ENCODE peak calls at places on chromosome 20, in five cellular contexts. S is BJ, N is WERI-Rb-1, R is kidney, Q is spleen. H is an unnamed sample. For H3K36me3, the result is how much of the 10 kb centered on the place peaks cover.

GRCh38 chr20:59804347-59804746 is 129.1 kb downstream of the SYCP2 start:
- DNase-seq in Q (no peak), S (no peak), N (no peak), R (no peak), H (peak)

GRCh38 chr20:20632644-20633043 is 79.8 kb downstream of the RALGAPA2 start:
- DNase-seq in R (no peak), Q (no peak), N (no peak), S (no peak), H (no peak)

GRCh38 chr20:57507477-57507876 is 17.5 kb downstream of the CTCFL start:
- DNase-seq in Q (no peak), S (no peak), N (no peak), R (no peak), H (no peak)

GRCh38 chr20:3239867-3240775 is 1.1 kb upstream of the SLC4A11 start:
- DNase-seq in Q (peak), R (no peak), N (no peak), S (no peak), H (peak)

GRCh38 chr20:2742934-2743559 is 50.5 kb downstream of the EBF4 start:
- DNase-seq in S (no peak), Q (peak), N (peak), R (peak), H (peak)

GRCh38 chr20:61903575-61904340 is 161.9 kb downstream of the TAF4 start:
- DNase-seq in Q (peak), S (no peak), N (no peak), R (peak), H (peak)

GRCh38 chr20:326645-327031 is 1.3 kb downstream of the SOX12 start:
- DNase-seq in Q (peak), R (no peak), N (peak), S (no peak), H (no peak)

GRCh38 chr20:17619351-17620093 is 49.6 kb downstream of the DSTN start:
- DNase-seq in N (no peak), S (no peak), Q (no peak), R (peak), H (peak)

GRCh38 chr20:7770578-7770977 is 169.7 kb downstream of the HAO1 start:
- DNase-seq in S (no peak), R (no peak), Q (no peak), N (no peak), H (no peak)

GRCh38 chr20:62603021-62603906 is 39.0 kb upstream of the SLCO4A1 start:
- DNase-seq in R (peak), Q (peak), S (no peak), N (no peak), H (no peak)

DNA sequence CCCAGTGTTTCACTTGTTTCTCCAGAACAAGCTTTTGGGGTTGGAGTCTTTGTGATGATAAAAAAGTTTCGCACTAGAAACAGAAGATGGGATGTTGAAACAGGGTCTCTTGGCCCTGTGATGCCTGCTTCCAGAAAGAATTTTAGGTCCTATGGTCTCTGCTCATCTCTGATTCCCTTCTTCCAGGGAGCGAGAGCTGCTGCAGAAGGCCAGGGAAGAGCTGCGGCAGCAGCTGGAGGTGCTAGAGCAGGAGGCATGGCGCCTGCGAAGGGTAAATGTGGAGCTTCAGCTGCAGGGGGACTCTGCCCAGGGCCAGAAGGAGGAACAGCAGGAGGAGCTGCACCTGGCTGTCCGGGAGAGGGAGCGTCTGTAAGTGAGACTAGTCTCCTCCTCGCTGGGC is 18.3 kb downstream of the CEP250 start:
- DNase-seq in S (no peak), Q (no peak), N (no peak), R (no peak), H (no peak)
- H3K36me3 ChIP-seq in S (under half), Q (half or more), N (half or more), R (under half), H (under half)

GRCh38 chr20:64139200-64140081 is 24.8 kb upstream of the MYT1 start:
- DNase-seq in Q (peak), S (no peak), R (peak), N (no peak), H (peak)

GRCh38 chr20:64142546-64142945 is 21.7 kb upstream of the MYT1 start:
- DNase-seq in Q (peak), N (peak), R (peak), S (no peak), H (peak)

GRCh38 chr20:64140421-64140820 is 23.8 kb upstream of the MYT1 start:
- DNase-seq in R (peak), S (no peak), Q (peak), N (no peak), H (peak)

GRCh38 chr20:64143018-64143801 is 21.0 kb upstream of the MYT1 start:
- DNase-seq in S (no peak), Q (peak), N (no peak), R (no peak), H (peak)

GRCh38 chr20:64140956-64141355 is 23.3 kb upstream of the MYT1 start:
- DNase-seq in S (no peak), R (peak), N (no peak), Q (peak), H (peak)
- H3K36me3 ChIP-seq in S (under half), R (under half), N (under half), Q (under half), H (under half)

DNA sequence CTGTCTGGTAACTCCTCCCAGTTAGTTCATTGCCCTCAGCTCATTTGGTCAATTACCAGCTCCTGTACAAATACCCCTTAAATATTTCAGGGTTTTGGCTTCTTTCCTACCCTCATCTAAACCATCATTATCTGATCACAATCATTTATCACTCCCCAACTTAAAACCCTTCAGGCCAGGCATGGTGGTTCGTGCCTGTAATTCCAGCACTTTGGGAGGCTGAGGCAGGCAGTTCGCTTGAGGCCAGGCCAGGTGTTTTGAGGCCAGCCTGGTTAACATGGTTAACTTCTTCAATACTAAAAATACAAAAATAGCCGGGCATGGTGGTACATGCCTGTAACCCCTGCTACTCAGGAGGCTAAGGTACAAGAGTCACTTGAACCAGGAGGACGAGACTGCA is 9.4 kb downstream of the TGIF2 start:
- DNase-seq in N (no peak), Q (no peak), R (no peak), S (no peak), H (no peak)
- H3K36me3 ChIP-seq in N (half or more), Q (half or more), R (under half), S (under half), H (under half)

DNA sequence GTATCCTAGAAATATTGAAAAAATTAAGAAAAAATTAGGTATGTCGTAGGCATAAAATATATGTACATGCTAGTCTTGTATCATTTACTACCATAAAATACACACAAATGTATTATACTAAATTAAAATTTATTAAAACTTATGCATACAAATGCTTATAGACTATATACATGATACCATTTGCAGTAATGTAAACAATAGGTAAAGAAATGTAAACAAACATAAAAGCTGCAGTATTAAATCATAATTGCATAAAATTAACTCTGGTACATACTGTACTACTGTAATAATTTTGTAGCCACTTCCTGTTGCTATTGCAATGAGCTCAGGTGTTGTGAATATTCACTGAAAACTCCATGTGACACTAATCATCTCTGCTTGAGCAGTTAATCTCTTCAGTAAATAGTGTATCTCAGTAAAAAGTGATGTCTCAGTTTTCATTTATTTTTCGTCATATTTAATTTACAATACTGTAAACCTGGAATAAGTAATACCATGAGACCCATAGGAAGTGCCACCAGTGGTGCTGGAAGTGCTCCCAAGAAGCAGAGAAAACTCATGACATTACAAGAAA is 29.3 kb downstream of the RALGAPB start:
- DNase-seq in Q (no peak), R (no peak), S (no peak), N (no peak), H (no peak)
- H3K36me3 ChIP-seq in Q (half or more), R (under half), S (under half), N (half or more), H (under half)

GRCh38 chr20:49276895-49277785 is 717 bp downstream of the ZNFX1 start:
- DNase-seq in Q (peak), N (no peak), S (no peak), R (peak), H (peak)

GRCh38 chr20:49277786-49278035 is 146 bp downstream of the ZNFX1 start:
- DNase-seq in R (no peak), Q (no peak), N (no peak), S (no peak), H (no peak)

GRCh38 chr20:49275634-49276033 is 2.2 kb downstream of the ZNFX1 start:
- DNase-seq in S (no peak), Q (no peak), N (no peak), R (no peak), H (no peak)

GRCh38 chr20:49278036-49278816 is at the start of gene ZNFX1:
- DNase-seq in Q (peak), S (peak), R (peak), N (peak), H (peak)

DNA sequence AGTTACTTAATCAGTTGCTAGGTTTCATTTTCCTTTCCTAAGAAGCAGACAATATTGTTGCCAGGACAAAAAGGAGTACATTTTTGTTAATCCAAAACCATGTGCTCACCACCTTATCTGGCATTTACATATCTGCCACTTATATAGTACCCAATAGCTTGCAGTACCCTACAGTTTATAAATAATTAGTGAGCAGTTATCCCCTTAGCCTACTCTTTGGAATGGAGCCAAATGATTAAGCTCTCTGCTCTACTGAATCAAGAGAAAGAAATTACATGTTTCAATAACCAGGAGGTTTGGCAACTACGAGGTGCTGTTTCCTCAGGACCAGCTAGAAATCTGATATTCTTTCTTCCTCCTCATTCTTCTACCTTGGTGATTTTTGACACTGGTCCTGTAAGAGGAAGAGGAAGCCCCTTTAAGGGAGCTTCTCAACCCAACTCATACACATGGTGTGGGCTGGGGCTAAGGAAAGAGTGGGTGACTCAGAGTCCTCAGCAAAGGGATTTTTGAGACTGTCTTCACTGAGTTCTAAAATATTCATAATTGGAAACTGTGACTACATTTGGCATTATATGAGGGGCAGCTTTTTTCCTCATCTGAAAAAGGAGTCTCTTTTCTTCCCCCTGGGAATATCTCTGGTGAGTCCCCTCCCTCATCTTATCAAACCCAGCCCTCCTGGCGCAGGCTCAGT is 1.5 kb downstream of the ZNFX1 start:
- DNase-seq in Q (no peak), N (no peak), S (no peak), R (no peak), H (no peak)
- H3K36me3 ChIP-seq in Q (half or more), N (half or more), S (under half), R (under half), H (under half)

DNA sequence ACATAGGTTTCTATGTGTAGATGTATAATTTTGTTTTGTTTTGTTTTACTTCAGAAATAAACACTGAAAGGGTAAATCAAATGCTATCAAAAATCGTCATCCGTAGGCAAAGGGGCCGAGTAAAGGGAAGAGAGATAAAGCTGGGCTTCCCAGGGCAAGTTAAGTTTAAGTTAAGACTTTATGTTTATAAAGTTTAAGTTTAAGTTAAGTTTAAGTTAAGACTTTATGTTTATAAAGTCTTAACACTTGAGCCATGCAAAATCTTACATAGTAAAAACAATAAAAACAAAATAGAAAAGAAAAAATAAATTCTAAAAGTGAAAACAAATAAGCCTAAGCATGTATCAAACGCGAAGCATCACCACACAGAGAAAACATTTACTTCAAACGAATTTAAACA is 216.1 kb upstream of the SYNDIG1 start:
- DNase-seq in R (no peak), Q (no peak), N (no peak), S (no peak), H (no peak)
- H3K36me3 ChIP-seq in R (under half), Q (under half), N (under half), S (under half), H (under half)

DNA sequence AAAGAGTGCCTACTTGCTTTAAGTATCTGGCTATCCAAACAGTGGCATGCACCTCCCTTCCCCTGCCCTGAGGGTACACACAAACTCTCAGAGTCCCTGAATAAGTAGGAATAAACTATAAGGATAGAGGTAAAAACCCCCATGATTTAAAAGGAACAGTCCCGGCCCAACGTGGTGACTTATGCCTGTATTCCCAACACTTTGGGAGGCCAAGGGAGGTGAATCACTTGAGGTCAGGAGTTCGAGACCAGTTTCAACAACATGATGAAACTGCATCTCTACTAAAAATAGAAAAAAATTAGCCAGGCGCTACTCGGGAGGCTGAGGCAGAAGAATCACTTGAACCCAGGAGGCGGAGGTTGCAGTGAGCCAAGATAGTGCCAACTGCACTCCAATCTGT is 22.2 kb downstream of the SAMHD1 start:
- DNase-seq in S (no peak), Q (peak), N (no peak), R (no peak), H (no peak)
- H3K36me3 ChIP-seq in S (under half), Q (half or more), N (under half), R (under half), H (under half)

DNA sequence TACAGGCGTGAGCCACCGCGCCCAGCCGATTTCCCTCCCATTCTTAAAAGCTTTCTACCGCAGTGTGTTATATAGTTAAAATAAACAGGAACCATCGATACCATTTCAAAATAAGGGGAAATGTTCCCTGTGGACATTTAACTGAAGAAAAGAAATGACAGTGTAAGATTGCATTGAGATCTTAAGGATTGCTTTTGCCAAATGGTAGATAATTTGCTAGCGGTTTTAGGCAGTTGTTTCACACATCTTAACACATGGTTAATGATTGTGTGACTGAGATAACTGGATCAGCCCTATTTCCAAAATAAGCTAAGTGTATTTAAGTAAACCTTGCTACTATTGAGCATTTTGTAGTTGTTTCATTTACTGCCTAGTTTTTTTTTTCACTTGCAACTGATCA is 15.6 kb downstream of the STX16 start:
- DNase-seq in N (no peak), S (no peak), Q (no peak), R (no peak), H (no peak)
- H3K36me3 ChIP-seq in N (half or more), S (under half), Q (under half), R (under half), H (under half)

GRCh38 chr20:44701116-44701865 is 13.9 kb upstream of the CCN5 start:
- DNase-seq in S (no peak), Q (no peak), R (peak), N (peak), H (peak)
- H3K36me3 ChIP-seq in S (under half), Q (under half), R (under half), N (under half), H (under half)

DNA sequence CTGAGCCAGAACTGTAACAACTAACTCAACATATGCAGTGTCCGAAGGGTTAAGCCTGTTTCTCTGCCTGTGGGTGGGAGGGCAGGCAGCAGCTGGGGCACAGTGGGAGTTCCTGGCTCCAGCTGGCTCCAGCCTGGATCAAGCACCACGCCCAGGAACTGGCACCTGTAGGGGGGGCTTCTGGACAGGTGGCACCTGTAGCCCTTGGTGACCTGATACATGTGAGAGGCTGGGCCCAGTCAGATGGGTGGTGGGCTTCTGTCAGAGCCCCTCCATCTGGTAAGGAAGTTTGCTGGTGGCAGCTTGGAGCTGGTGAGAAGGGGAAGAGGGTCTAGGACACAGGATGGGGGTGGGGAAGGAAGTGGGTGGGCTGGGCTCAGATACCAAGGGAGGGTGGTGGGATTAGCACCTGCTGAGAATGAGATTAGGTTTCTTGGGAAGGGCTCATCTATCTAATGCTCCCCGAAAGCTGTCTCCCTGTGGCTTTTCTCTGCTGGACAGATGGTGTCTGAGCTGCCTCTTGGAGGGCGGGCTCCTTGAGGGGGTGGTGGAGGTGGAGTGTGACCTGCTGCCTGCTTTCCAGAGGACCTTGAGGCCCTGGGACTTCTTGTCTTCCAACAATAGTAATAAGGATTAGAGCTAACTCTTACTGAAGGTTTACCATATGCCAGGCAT is 28.5 kb downstream of the BCL2L1 start:
- DNase-seq in R (no peak), S (no peak), N (peak), Q (no peak), H (peak)
- H3K36me3 ChIP-seq in R (under half), S (under half), N (half or more), Q (under half), H (under half)

H was measured in H7.